ENCODE peak calls at places on chromosomes 4 and X, in six cellular contexts. One of them, this sample, is unnamed.

GRCh38 chrX:121365572-121366161 is 318.3 kb downstream of the GLUD2 start:
- DNase-seq in GM23338: no peak
- DNase-seq in fibroblast of mammary gland: no peak
- DNase-seq in SK-N-SH: no peak
- DNase-seq in Peyer's patch: no peak
- DNase-seq in lower lobe of right lung: no peak
- DNase-seq in this sample: no peak

GRCh38 chr4:150152764-150153163 is 74.5 kb downstream of the DCLK2 start:
- DNase-seq in Peyer's patch: no peak
- DNase-seq in lower lobe of right lung: no peak
- DNase-seq in fibroblast of mammary gland: peak; percentile 70
- DNase-seq in SK-N-SH: no peak
- DNase-seq in GM23338: no peak
- DNase-seq in this sample: no peak

GRCh38 chrX:50812995-50813842 is 775 bp downstream of the SHROOM4 start:
- DNase-seq in GM23338: peak; percentile 39
- DNase-seq in SK-N-SH: peak; percentile 39
- DNase-seq in fibroblast of mammary gland: peak; percentile 38
- DNase-seq in Peyer's patch: peak; percentile 48
- DNase-seq in lower lobe of right lung: peak; percentile 53
- DNase-seq in this sample: no peak

GRCh38 chr4:8641931-8642650 is 49.5 kb downstream of the CPZ start:
- DNase-seq in Peyer's patch: peak; percentile 29
- DNase-seq in GM23338: no peak
- DNase-seq in fibroblast of mammary gland: no peak
- DNase-seq in SK-N-SH: no peak
- DNase-seq in lower lobe of right lung: peak; percentile 21
- DNase-seq in this sample: no peak

GRCh38 chr4:142402925-142403324 is 443.2 kb downstream of the INPP4B start:
- DNase-seq in Peyer's patch: no peak
- DNase-seq in SK-N-SH: no peak
- DNase-seq in fibroblast of mammary gland: peak; percentile 55
- DNase-seq in lower lobe of right lung: no peak
- DNase-seq in GM23338: no peak
- DNase-seq in this sample: no peak

GRCh38 chr4:125677665-125678307 is 363.0 kb downstream of the FAT4 start:
- DNase-seq in Peyer's patch: no peak
- DNase-seq in SK-N-SH: no peak
- DNase-seq in fibroblast of mammary gland: no peak
- DNase-seq in GM23338: no peak
- DNase-seq in lower lobe of right lung: no peak
- DNase-seq in this sample: no peak

GRCh38 chr4:98536631-98537030 is 121.8 kb downstream of the TSPAN5 start:
- DNase-seq in fibroblast of mammary gland: no peak
- DNase-seq in GM23338: peak; percentile 69
- DNase-seq in SK-N-SH: no peak
- DNase-seq in lower lobe of right lung: no peak
- DNase-seq in Peyer's patch: no peak
- DNase-seq in this sample: no peak

GRCh38 chrX:134801267-134801666 is 143.0 kb upstream of the PLAC1 start:
- DNase-seq in SK-N-SH: no peak
- DNase-seq in fibroblast of mammary gland: no peak
- DNase-seq in Peyer's patch: no peak
- DNase-seq in lower lobe of right lung: no peak
- DNase-seq in GM23338: no peak
- DNase-seq in this sample: no peak

GRCh38 chr4:118753685-118754084 is 68.5 kb downstream of the METTL14 start:
- DNase-seq in lower lobe of right lung: no peak
- DNase-seq in SK-N-SH: no peak
- DNase-seq in Peyer's patch: no peak
- DNase-seq in fibroblast of mammary gland: no peak
- DNase-seq in GM23338: no peak
- DNase-seq in this sample: no peak

GRCh38 chrX:105822138-105823091 is at the start of gene NRK:
- DNase-seq in GM23338: peak; percentile 47
- DNase-seq in fibroblast of mammary gland: no peak
- DNase-seq in lower lobe of right lung: no peak
- DNase-seq in SK-N-SH: peak; percentile 27
- DNase-seq in Peyer's patch: no peak
- DNase-seq in this sample: no peak

GRCh38 chrX:154417157-154417556 is 5.8 kb downstream of the TAFAZZIN start:
- DNase-seq in GM23338: no peak
- DNase-seq in SK-N-SH: peak; percentile 69
- DNase-seq in lower lobe of right lung: no peak
- DNase-seq in fibroblast of mammary gland: no peak
- DNase-seq in Peyer's patch: no peak
- DNase-seq in this sample: no peak

GRCh38 chrX:115563633-115564182 is 2.7 kb downstream of the PLS3 start:
- DNase-seq in lower lobe of right lung: no peak
- DNase-seq in GM23338: no peak
- DNase-seq in Peyer's patch: no peak
- DNase-seq in fibroblast of mammary gland: no peak
- DNase-seq in SK-N-SH: no peak
- DNase-seq in this sample: no peak
- H3K4me3 ChIP-seq in lower lobe of right lung: peak overlapping the region; percentile 63
- H3K4me3 ChIP-seq in GM23338: peak overlapping the region; percentile 78
- H3K4me3 ChIP-seq in Peyer's patch: no peak overlapping the region
- H3K4me3 ChIP-seq in fibroblast of mammary gland: no peak overlapping the region
- H3K4me3 ChIP-seq in SK-N-SH: no peak overlapping the region
- H3K4me3 ChIP-seq in this sample: no peak overlapping the region

GRCh38 chr4:45350438-45350837 is 624.1 kb upstream of the GNPDA2 start:
- DNase-seq in SK-N-SH: no peak
- DNase-seq in lower lobe of right lung: no peak
- DNase-seq in Peyer's patch: no peak
- DNase-seq in fibroblast of mammary gland: peak; percentile 48
- DNase-seq in GM23338: peak; percentile 31
- DNase-seq in this sample: no peak
- H3K4me3 ChIP-seq in SK-N-SH: no peak overlapping the region
- H3K4me3 ChIP-seq in lower lobe of right lung: peak overlapping the region; percentile 28
- H3K4me3 ChIP-seq in Peyer's patch: no peak overlapping the region
- H3K4me3 ChIP-seq in fibroblast of mammary gland: peak overlapping the region; percentile 15
- H3K4me3 ChIP-seq in GM23338: no peak overlapping the region
- H3K4me3 ChIP-seq in this sample: no peak overlapping the region

GRCh38 chr4:146182450-146182849 is 6.9 kb downstream of the LSM6 start:
- DNase-seq in GM23338: no peak
- DNase-seq in Peyer's patch: no peak
- DNase-seq in lower lobe of right lung: no peak
- DNase-seq in SK-N-SH: no peak
- DNase-seq in fibroblast of mammary gland: no peak
- DNase-seq in this sample: no peak
- H3K4me3 ChIP-seq in GM23338: no peak overlapping the region
- H3K4me3 ChIP-seq in Peyer's patch: no peak overlapping the region
- H3K4me3 ChIP-seq in lower lobe of right lung: no peak overlapping the region
- H3K4me3 ChIP-seq in SK-N-SH: no peak overlapping the region
- H3K4me3 ChIP-seq in fibroblast of mammary gland: no peak overlapping the region
- H3K4me3 ChIP-seq in this sample: no peak overlapping the region

DNA sequence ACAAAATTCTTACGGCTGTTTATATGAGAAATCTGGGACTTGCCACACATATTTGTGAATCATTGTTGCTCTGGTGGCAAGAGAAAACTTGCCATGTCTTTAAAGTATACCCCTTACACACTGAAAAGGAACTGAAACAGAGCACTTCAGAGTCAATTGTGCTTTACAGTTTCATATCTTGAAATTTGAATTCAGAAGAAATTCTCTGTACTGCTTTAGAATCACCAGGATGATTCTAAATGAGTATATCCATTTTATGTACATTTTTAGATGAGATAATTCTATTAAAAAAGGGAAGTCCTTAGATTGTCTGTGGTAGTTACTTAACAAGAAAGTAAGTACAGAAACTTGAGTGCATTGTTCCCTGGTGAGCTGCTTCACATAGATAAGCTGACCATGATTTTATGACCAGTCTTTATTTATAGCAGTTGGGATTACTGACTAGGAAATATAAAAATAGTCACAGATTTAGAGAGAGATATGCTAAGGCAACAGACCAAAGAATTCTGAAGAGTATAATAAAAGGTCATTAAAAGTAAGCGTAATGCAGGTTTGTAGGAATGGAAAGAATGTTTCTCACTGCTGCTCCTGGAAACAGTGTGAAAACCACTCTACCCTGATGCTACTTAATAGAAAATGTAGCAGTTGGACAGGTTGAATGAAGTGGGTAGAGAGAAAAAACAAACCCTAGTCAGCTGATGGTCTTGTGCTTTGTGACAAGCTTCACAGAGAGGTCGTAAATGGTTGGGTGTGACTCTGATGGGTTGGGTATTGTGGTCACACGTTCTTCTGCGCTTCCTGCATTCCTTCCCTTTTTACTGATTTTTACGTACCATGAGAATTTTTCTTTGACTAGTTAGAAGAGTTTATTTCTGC is 41.0 kb downstream of the FNIP2 start:
- DNase-seq in GM23338: no peak
- DNase-seq in SK-N-SH: no peak
- DNase-seq in lower lobe of right lung: no peak
- DNase-seq in Peyer's patch: no peak
- DNase-seq in fibroblast of mammary gland: peak; percentile 87
- DNase-seq in this sample: peak; percentile 65
- H3K4me3 ChIP-seq in GM23338: no peak overlapping the region
- H3K4me3 ChIP-seq in SK-N-SH: peak overlapping the region; percentile 26
- H3K4me3 ChIP-seq in lower lobe of right lung: peak overlapping the region; percentile 10
- H3K4me3 ChIP-seq in Peyer's patch: peak overlapping the region; percentile 9
- H3K4me3 ChIP-seq in fibroblast of mammary gland: no peak overlapping the region
- H3K4me3 ChIP-seq in this sample: peak overlapping the region; percentile 2

DNA sequence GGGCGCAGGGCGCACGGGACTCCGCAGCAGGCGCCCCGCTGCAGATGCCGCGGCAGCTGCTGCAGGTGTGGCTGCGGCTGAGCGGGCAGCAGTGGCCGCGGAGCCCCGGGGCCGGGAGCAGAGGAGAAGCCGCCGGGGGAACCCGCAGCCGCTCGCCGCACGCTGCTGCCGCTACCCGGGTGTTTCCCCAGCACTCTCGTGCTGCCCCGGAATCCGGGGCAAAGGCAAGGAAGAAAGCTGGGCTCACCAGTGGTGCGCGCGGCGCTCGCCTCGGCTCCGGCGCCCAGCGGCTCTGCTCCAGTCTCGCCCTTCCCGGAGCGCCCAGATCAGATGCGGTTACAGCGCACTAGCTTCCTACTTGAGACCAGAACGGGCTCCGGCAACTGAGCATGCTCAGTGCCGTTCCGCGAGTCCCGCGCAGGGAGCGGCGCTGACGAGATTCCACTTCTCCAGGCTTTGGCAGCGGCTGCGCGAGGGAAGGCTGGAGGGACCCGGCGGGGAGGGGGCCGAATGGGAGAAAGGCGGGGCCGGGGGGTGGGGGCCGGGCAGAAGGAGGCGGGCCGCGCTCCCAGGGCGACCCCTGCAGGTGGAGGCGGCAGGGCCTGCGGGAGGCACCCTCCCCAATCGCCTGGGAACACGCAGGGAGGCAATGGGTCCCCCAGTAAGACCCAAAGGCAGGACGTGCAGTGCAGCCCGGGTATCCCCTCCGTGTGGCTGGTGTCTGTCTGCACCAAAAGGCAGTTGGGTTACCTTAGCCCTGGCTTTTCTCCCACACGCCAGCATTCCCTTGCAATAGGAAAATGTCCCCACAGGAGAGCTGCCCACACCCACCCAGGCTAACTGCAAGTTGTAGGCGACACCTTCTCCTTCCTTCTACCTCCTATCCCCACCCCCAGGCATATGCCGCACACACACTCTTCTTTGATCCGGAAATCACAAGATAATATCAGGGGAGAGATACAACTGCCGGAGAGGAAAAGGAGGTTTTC is at the start of gene APBB2:
- DNase-seq in lower lobe of right lung: peak; percentile 95
- DNase-seq in Peyer's patch: peak; percentile 93
- DNase-seq in fibroblast of mammary gland: peak; percentile 95
- DNase-seq in SK-N-SH: peak; percentile 98
- DNase-seq in GM23338: peak; percentile 99
- DNase-seq in this sample: peak; percentile 32
- H3K4me3 ChIP-seq in lower lobe of right lung: peak within 1 kb of the TSS; percentile 82
- H3K4me3 ChIP-seq in Peyer's patch: peak within 1 kb of the TSS; percentile 86
- H3K4me3 ChIP-seq in fibroblast of mammary gland: peak within 1 kb of the TSS; percentile 95
- H3K4me3 ChIP-seq in SK-N-SH: peak within 1 kb of the TSS; percentile 75
- H3K4me3 ChIP-seq in GM23338: peak within 1 kb of the TSS; percentile 89
- H3K4me3 ChIP-seq in this sample: no peak within 1 kb of the TSS

DNA sequence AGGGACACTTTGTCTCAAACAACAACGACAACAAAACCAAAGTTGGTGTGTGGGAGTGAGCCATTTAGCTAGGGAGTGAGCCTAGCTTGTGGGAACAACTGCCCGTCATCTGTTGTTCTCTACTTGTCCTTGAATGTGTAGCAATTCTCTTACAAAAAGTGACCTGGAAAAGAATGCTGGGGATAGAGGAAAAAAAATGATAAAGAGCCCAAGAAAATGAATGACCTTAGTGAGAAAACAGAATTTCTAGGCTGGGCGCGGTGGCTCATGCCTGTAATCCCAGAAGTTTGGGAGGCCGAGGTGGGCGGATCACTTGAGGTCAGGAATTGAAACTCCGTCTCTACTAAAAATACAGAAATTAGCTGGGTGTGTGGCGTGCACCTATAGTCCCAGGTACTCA is 19.6 kb downstream of the SEPTIN6 start:
- DNase-seq in SK-N-SH: no peak
- DNase-seq in GM23338: no peak
- DNase-seq in fibroblast of mammary gland: no peak
- DNase-seq in Peyer's patch: no peak
- DNase-seq in lower lobe of right lung: no peak
- DNase-seq in this sample: no peak
- H3K4me3 ChIP-seq in SK-N-SH: no peak overlapping the region
- H3K4me3 ChIP-seq in GM23338: no peak overlapping the region
- H3K4me3 ChIP-seq in fibroblast of mammary gland: no peak overlapping the region
- H3K4me3 ChIP-seq in Peyer's patch: no peak overlapping the region
- H3K4me3 ChIP-seq in lower lobe of right lung: no peak overlapping the region
- H3K4me3 ChIP-seq in this sample: no peak overlapping the region